ENCODE peak calls at places on chromosomes 3 and 15, in five cellular contexts. J is transverse colon, X is tibial nerve, V is testis, S is endothelial cell of umbilical vein. H is an unnamed sample.

GRCh38 chr3:63015614-63016016 is 140.4 kb upstream of the CADPS start:
- DNase-seq in J (no peak), X (no peak), V (no peak), S (no peak), H (peak; percentile 1)

GRCh38 chr3:186290791-186291190 is 71.2 kb downstream of the DGKG start:
- DNase-seq in J (no peak), X (no peak), V (no peak), S (no peak), H (no peak)

GRCh38 chr15:50181983-50182232 is at the start of gene SLC27A2:
- DNase-seq in J (peak; percentile 70), X (no peak), V (peak; percentile 64), S (no peak), H (no peak)

GRCh38 chr3:77179762-77180161 is 139.9 kb downstream of the ROBO2 start:
- DNase-seq in J (no peak), X (no peak), V (no peak), S (no peak), H (no peak)

GRCh38 chr15:100170673-100171210 is 171.0 kb downstream of the ADAMTS17 start:
- DNase-seq in J (no peak), X (no peak), V (no peak), S (no peak), H (no peak)

GRCh38 chr15:71366522-71366921 is 251.3 kb downstream of the THSD4 start:
- DNase-seq in J (no peak), X (no peak), V (no peak), S (no peak), H (no peak)

GRCh38 chr3:162441716-162442115 is 945.1 kb downstream of the OTOL1 start:
- DNase-seq in J (no peak), X (no peak), V (no peak), S (no peak), H (no peak)

GRCh38 chr3:64084640-64085039 is 61.3 kb upstream of the PSMD6 start:
- DNase-seq in J (no peak), X (no peak), V (no peak), S (no peak), H (peak; percentile 1)

GRCh38 chr15:73897441-73898261 is 24.3 kb downstream of the TBC1D21 start:
- DNase-seq in J (peak; percentile 27), X (no peak), V (peak; percentile 22), S (peak; percentile 65), H (peak; percentile 78)

GRCh38 chr3:13190376-13190762 is 117.1 kb upstream of the IQSEC1 start:
- DNase-seq in J (no peak), X (no peak), V (no peak), S (no peak), H (no peak)

GRCh38 chr3:9028134-9028533 is 64.9 kb upstream of the RAD18 start:
- DNase-seq in J (peak; percentile 76), X (peak; percentile 61), V (peak; percentile 94), S (peak; percentile 14), H (no peak)

GRCh38 chr15:70714575-70714974 is 48.8 kb downstream of the UACA start:
- DNase-seq in J (no peak), X (no peak), V (no peak), S (peak; percentile 24), H (no peak)

GRCh38 chr3:141019244-141019643 is 31.9 kb upstream of the SPSB4 start:
- DNase-seq in J (no peak), X (no peak), V (no peak), S (no peak), H (no peak)

GRCh38 chr3:160707187-160707789 is 30.3 kb downstream of the ARL14 start:
- DNase-seq in J (peak; percentile 20), X (no peak), V (peak; percentile 26), S (peak; percentile 43), H (peak; percentile 52)

GRCh38 chr3:197224034-197224444 is 74.4 kb downstream of the DLG1 start:
- DNase-seq in J (no peak), X (no peak), V (no peak), S (peak; percentile 64), H (peak; percentile 64)

GRCh38 chr3:146416366-146416765 is 53.0 kb downstream of the PLSCR2 start:
- DNase-seq in J (no peak), X (no peak), V (no peak), S (no peak), H (no peak)

GRCh38 chr3:82178291-82178690 is 416.8 kb upstream of the GBE1 start:
- DNase-seq in J (no peak), X (no peak), V (no peak), S (no peak), H (no peak)

GRCh38 chr15:32994810-32995424 is 199.6 kb downstream of the FMN1 start:
- DNase-seq in J (no peak), X (no peak), V (no peak), S (peak; percentile 63), H (peak; percentile 28)

GRCh38 chr3:71926242-71926560 is 141.3 kb upstream of the PROK2 start:
- DNase-seq in J (peak; percentile 50), X (no peak), V (no peak), S (no peak), H (no peak)

GRCh38 chr15:52523646-52524045 is 5.0 kb downstream of the MYO5A start:
- DNase-seq in J (no peak), X (no peak), V (no peak), S (no peak), H (no peak)

GRCh38 chr3:117243657-117244056 is 534.1 kb downstream of the TUSC7 start:
- DNase-seq in J (no peak), X (no peak), V (no peak), S (no peak), H (no peak)

GRCh38 chr3:110459021-110459420 is 612.6 kb upstream of the NECTIN3 start:
- DNase-seq in J (no peak), X (no peak), V (no peak), S (no peak), H (no peak)

GRCh38 chr3:43074901-43075689 is 30.8 kb downstream of the POMGNT2 start:
- DNase-seq in J (no peak), X (no peak), V (no peak), S (no peak), H (no peak)

GRCh38 chr3:47782538-47783308 is 1.0 kb upstream of the SMARCC1 start:
- DNase-seq in J (no peak), X (no peak), V (no peak), S (no peak), H (peak; percentile 72)

GRCh38 chr15:41727143-41727542 is 47.1 kb upstream of the MAPKBP1 start:
- DNase-seq in J (no peak), X (no peak), V (no peak), S (no peak), H (no peak)

GRCh38 chr3:54321515-54321914 is 199.2 kb downstream of the CACNA2D3 start:
- DNase-seq in J (peak; percentile 14), X (no peak), V (no peak), S (no peak), H (no peak)

GRCh38 chr3:194736896-194737600 is 51.4 kb downstream of the FAM43A start:
- DNase-seq in J (no peak), X (no peak), V (no peak), S (no peak), H (peak; percentile 94)

DNA sequence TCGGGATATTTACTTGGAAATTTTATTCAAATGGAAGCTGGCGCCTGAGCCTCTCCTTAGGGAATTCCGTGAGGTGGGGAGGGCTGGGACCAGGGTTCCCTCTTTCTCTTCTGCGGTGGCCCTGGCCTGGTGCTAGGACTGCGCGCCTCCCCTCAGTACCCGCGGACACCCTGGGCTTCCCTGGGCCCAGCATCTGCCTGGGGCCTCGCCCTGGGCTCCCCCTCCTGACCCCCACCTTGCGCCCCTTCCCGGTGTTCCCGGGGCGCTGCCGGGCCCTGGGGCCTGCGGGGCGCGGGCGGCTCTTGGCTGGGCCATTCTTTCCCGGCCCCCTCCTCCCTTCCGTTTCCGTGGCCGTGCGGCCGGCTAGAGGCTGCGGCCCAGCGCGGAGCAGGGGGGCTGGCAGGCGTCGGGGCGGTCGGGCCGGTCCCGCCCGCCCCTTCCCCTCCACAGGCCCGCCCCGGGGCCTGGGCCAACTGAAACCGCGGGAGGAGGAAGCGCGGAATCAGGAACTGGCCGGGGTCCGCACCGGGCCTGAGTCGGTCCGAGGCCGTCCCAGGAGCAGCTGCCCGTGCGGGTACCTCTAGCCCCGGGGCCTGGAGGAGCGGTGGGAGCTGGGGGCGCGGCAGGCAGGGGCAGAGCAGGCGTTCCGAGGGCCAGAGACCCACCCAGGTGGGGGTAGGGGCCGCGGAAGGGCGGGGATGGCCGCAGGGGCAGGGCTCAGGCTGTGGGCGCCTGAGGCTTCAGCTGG is at the start of gene FES:
- DNase-seq in J (peak; percentile 64), X (peak; percentile 48), V (no peak), S (peak; percentile 76), H (peak; percentile 94)
- TF ChIP-seq POLR2A in J (peak; percentile 51), X (peak; percentile 51), V (no peak), S (peak; percentile 38), H (peak; percentile 97)

DNA sequence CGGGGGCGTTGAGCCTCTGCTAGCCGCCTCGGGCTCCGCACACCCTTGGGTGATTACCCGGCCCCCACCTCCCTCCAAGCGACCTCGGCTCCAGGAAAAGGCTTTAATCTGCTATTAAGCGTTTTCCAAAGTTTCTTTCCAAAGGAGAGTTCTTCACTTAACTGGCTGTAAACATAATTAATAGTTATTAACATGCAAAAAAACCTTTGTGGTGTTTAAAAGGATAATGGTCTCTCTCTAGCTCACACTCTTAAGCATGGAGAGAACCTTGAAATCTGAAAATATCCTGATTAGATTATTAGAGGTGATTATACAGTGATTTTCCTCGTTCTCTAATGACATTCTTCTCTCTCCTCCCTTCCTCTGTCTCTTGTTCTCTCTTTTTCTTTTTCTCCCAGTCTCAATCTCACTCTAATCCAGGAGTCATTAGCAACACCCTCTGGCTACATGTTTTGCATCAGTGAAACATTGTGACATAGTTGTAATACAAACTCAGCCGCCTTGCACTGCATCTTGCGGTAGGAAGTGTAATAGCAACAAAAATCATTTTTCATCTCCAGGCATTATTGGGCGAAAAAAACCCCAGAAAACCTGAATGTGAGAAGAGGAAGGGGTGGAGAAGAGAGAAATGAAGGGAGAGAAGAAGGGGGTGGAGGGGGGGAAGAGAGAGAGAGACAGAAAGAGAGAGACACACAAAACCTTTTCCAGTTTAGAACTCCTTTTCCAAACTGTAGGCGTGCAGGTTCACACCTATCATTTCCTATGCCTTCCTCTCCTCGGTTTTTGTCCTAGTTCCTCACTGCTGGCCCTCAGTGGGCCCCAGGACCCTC is 24.4 kb downstream of the NR2F2 start:
- DNase-seq in J (no peak), X (no peak), V (peak; percentile 58), S (peak; percentile 85), H (peak; percentile 87)
- H3K4me3 ChIP-seq in J (peak overlapping the region; percentile 45), X (peak overlapping the region; percentile 67), V (peak overlapping the region; percentile 66), S (peak overlapping the region; percentile 78), H (peak overlapping the region; percentile 66)

DNA sequence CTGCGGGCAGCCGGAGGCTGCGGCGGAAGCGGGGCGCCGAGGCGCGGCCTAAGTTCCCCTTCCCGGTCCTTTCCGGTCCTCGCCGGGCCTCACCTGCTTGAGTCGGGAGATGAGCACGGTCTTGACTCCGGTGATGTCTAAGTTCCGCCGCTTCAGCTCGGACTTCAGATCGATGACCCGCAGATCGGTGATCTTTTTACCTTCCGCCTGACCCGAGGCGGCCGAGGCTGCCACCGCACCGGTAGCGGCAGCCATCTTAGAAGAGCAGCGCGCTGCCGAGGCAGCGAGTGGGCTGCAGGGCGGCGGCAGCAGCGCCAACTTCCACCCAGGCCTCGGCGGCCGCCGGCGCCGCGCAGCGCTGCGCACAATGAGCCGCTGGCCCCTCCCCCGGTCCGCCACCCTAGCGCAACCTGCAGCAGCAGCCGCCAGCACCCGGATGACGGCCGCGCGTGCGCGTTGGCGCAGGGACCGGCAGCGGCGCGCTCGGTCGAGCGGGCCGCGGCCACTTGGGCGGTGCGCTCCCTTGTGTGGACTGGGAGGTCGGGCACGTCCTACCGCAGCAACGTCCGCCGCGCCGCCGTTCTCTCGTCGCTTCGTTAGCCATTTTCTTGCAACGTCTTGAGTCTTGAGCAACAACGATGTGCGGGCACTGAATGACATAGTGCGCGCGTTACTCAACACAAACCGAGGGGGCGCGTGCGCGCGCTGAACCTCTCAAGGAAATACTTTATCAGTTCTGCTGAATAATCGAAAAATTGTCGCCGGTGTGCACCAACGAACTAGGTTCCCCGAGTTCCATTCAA is at the start of gene SLTM:
- DNase-seq in J (peak; percentile 95), X (peak; percentile 82), V (peak; percentile 95), S (peak; percentile 97), H (peak; percentile 97)
- TF ChIP-seq POLR2A in J (peak; percentile 98), X (peak; percentile 89), V (peak; percentile 64), S (peak; percentile 99), H (peak; percentile 93)

GRCh38 chr3:190116551-190117067 is 4.1 kb downstream of the P3H2 start:
- DNase-seq in J (no peak), X (no peak), V (no peak), S (no peak), H (no peak)
- H3K4me3 ChIP-seq in J (no peak overlapping the region), X (no peak overlapping the region), V (no peak overlapping the region), S (no peak overlapping the region), H (no peak overlapping the region)